ENCODE peak calls at places on chromosomes 1 and 21, in eight cellular contexts. I is K562, Q is IMR-90, E is heart left ventricle, B is tibial nerve, O is Peyer's patch, Z is adrenal gland, T is breast epithelium. D is an unnamed sample.

GRCh38 chr1:101632548-101633256 is 364.0 kb downstream of the OLFM3 start:
- DNase-seq in I (no peak), Q (no peak), E (no peak), B (no peak), O (no peak), Z (no peak), T (no peak), D (no peak)

GRCh38 chr1:223343692-223344091 is 20.3 kb downstream of the SUSD4 start:
- DNase-seq in I (no peak), Q (no peak), E (no peak), B (no peak), O (no peak), Z (no peak), T (no peak), D (no peak)

GRCh38 chr1:116290085-116290670 is 82.9 kb upstream of the ATP1A1 start:
- DNase-seq in I (no peak), Q (no peak), E (no peak), B (no peak), O (no peak), Z (no peak), T (no peak), D (no peak)

GRCh38 chr21:33973268-33973667 is 57.7 kb upstream of the ATP5PO start:
- DNase-seq in I (no peak), Q (no peak), E (no peak), B (no peak), O (no peak), Z (no peak), T (no peak), D (no peak)

GRCh38 chr1:1000357-1001056 is 610 bp upstream of the HES4 start:
- DNase-seq in I (peak; percentile 97), Q (peak; percentile 89), E (peak; percentile 84), B (peak; percentile 57), O (peak; percentile 30), Z (peak; percentile 79), T (peak; percentile 85), D (peak; percentile 95)

GRCh38 chr1:26922201-26922729 is 722 bp downstream of the NUDC start:
- DNase-seq in I (peak; percentile 51), Q (peak; percentile 12), E (no peak), B (no peak), O (no peak), Z (no peak), T (no peak), D (no peak)

GRCh38 chr1:53733975-53734649 is 4.9 kb downstream of the GLIS1 start:
- DNase-seq in I (no peak), Q (peak; percentile 84), E (no peak), B (no peak), O (no peak), Z (no peak), T (no peak), D (no peak)

GRCh38 chr1:220151454-220151853 is 57.5 kb downstream of the IARS2 start:
- DNase-seq in I (no peak), Q (peak; percentile 15), E (peak; percentile 49), B (peak; percentile 28), O (no peak), Z (no peak), T (no peak), D (no peak)

GRCh38 chr1:230207598-230207997 is 140.6 kb downstream of the GALNT2 start:
- DNase-seq in I (no peak), Q (no peak), E (no peak), B (no peak), O (no peak), Z (no peak), T (no peak), D (no peak)

GRCh38 chr1:7186382-7187120 is 401.3 kb downstream of the CAMTA1 start:
- DNase-seq in I (no peak), Q (no peak), E (no peak), B (no peak), O (no peak), Z (no peak), T (no peak), D (no peak)

GRCh38 chr1:98949166-98949565 is 55.5 kb downstream of the PLPPR5 start:
- DNase-seq in I (no peak), Q (no peak), E (no peak), B (no peak), O (no peak), Z (no peak), T (no peak), D (no peak)

GRCh38 chr1:41890841-41891311 is 27.8 kb downstream of the HIVEP3 start:
- DNase-seq in I (no peak), Q (peak; percentile 29), E (peak; percentile 46), B (no peak), O (no peak), Z (peak; percentile 84), T (peak; percentile 61), D (no peak)

GRCh38 chr1:60103186-60103585 is 29.6 kb upstream of the C1orf87 start:
- DNase-seq in I (no peak), Q (no peak), E (no peak), B (no peak), O (no peak), Z (no peak), T (no peak), D (no peak)

GRCh38 chr1:195071461-195071860 is 1536.8 kb downstream of the KCNT2 start:
- DNase-seq in I (no peak), Q (no peak), E (no peak), B (no peak), O (no peak), Z (no peak), T (no peak), D (no peak)

GRCh38 chr1:207745839-207746767 is 5.8 kb upstream of the CD46 start:
- DNase-seq in I (peak; percentile 76), Q (no peak), E (no peak), B (no peak), O (no peak), Z (no peak), T (no peak), D (no peak)

GRCh38 chr1:65958561-65959350 is 166.1 kb downstream of the PDE4B start:
- DNase-seq in I (peak; percentile 43), Q (peak; percentile 60), E (no peak), B (no peak), O (peak; percentile 36), Z (no peak), T (no peak), D (no peak)

GRCh38 chr1:147720557-147720956 is 39.8 kb downstream of the GJA5 start:
- DNase-seq in I (no peak), Q (no peak), E (no peak), B (no peak), O (no peak), Z (no peak), T (no peak), D (no peak)

DNA sequence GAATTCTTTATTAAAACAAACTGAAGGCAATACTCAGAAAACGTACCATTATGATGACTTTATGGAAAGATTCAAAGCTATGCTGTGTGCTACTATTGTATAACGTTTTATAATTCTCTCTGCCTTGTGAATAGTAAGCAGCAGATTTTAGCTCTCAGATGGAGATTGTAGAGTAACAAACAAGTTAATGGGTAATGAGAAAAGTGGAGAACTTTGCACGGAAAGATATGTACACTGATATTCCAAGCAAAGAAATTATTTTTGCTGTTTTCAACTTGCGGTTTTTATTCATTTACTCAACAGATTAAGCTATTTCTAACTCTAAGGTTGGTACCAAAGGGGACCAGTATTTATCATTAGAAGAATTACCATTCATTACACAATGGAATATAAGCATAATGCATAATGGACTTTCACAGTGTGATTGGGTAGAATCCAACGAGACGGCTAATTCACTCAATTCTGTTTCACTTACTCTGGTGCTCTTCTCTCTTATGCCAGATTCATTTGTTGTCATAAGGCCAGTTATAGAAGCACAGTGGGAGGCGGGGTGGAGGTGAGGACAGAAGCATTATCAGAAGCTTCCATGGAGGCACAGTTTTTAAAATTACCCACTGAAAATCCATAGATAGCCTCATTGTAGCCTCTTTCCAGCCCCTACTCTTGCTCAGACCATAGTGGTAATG is 38.6 kb downstream of the ATP1B1 start:
- DNase-seq in I (peak; percentile 36), Q (no peak), E (no peak), B (no peak), O (no peak), Z (no peak), T (no peak), D (no peak)
- TF ChIP-seq POLR2A in I (no peak), Q (no peak), E (no peak), B (no peak), O (no peak), Z (no peak), T (no peak), D (no peak)

DNA sequence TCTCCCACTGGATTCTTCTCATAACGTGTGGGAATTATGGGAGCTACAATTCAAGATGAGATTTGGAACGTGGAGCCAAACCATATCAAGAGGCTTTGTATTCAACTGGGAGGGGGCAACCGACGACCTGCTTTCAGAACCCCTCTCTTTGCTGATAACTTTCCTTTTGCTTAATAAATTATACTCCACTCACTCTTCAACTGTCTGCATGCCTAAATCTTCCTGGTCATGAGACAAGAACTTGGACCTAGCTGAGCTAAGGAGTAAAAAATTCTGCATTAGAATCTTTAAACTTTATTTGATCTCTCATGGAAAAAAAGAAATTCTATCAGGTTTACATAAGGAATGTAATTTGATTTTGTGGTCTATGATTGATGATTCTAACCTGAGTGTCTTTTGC is 86.7 kb upstream of the CYYR1 start:
- DNase-seq in I (no peak), Q (no peak), E (no peak), B (no peak), O (no peak), Z (no peak), T (no peak), D (no peak)
- H3K9me3 ChIP-seq in I (no peaks in the 10 kb centered on the region), Q (no peaks in the 10 kb centered on the region), E (no peaks in the 10 kb centered on the region), B (peaks cover 1% of the 10 kb centered on the region), O (no peaks in the 10 kb centered on the region), Z (no peaks in the 10 kb centered on the region), T (no peaks in the 10 kb centered on the region), D (no peaks in the 10 kb centered on the region)

DNA sequence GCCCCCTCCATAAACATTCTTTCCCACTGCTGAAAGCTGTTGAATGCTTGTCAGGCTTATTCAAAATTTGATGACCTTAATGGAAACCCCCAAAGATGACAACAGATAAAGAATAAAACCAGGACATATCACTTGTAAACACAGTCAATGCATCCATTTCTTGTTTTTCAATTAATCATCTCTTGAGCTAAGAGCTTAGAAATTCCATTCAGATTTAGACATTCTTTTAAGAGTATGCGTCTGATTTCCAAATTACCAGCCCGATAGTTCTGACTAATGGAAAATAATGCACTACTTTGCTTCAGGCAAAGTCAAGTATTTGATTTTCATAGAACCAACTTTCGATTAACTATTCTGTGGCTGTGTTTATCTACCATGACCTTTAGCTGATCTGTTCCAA is 100.6 kb upstream of the RUNX1 start:
- DNase-seq in I (no peak), Q (peak; percentile 39), E (no peak), B (no peak), O (no peak), Z (no peak), T (no peak), D (no peak)
- TF ChIP-seq POLR2A in I (no peak), Q (no peak), E (no peak), B (no peak), O (no peak), Z (no peak), T (no peak), D (no peak)

DNA sequence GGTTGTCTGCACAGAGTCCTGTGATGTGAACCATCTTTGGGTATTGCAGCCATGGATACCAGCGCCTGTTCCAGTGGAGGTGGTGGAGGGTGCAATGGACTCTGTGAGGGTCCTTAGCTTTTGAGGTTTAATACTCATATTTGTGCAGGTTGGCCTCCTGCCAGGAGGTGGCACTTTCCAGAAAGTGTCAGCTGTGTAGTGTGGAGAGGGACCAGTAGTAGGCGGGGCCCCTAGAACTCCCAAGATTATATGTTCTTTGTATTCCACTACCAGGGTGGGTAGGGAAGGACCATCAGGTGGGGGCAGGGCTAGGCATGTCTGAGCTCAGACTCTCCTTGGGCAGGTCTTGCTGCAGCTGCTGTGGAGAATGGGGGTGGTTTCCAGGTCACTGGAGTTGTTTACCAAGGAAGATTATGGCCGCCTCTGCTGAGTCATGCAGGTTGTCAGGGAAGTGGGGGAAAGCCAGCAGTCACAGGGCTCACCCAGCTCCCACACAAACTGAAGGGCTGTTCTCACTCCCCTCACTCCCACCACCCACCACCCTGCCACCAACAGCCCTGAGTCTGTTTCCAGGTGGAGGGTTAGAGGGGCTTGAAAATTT is 31.2 kb upstream of the ZNF678 start:
- DNase-seq in I (peak; percentile 25), Q (no peak), E (no peak), B (no peak), O (no peak), Z (no peak), T (no peak), D (no peak)
- H3K9me3 ChIP-seq in I (peaks cover 7% of the 10 kb centered on the region), Q (peaks cover 22% of the 10 kb centered on the region), E (no peaks in the 10 kb centered on the region), B (peaks cover 92% of the 10 kb centered on the region), O (peaks cover 53% of the 10 kb centered on the region), Z (no peaks in the 10 kb centered on the region), T (peaks cover 43% of the 10 kb centered on the region), D (peaks cover 20% of the 10 kb centered on the region)